ENCODE peak calls at places on chromosomes 11 and 22, in ten cellular contexts. One of them, this sample, is unnamed.

GRCh38 chr11:823441-824291 is 4.1 kb upstream of the CRACR2B start:
- DNase-seq in fibroblast of the conjunctiva: no peak
- DNase-seq in CD4-positive, CD25-positive, alpha-beta regulatory T cell: no peak
- DNase-seq in bronchial epithelial cell: no peak
- DNase-seq in T-cell: no peak
- DNase-seq in AG09309: no peak
- DNase-seq in CD8-positive, alpha-beta T cell: no peak
- DNase-seq in Right ventricle myocardium superior: no peak
- DNase-seq in NCI-H187: peak; percentile 48
- DNase-seq in activated T-helper 1 cell treated with anti-CD3 and anti-CD28 coated beads, Interleukin-2, amount 50 U/mL, for 16 hours: no peak
- DNase-seq in this sample: no peak

GRCh38 chr22:36279219-36279666 is 26.3 kb downstream of the APOL1 start:
- DNase-seq in fibroblast of the conjunctiva: no peak
- DNase-seq in CD4-positive, CD25-positive, alpha-beta regulatory T cell: no peak
- DNase-seq in bronchial epithelial cell: no peak
- DNase-seq in T-cell: no peak
- DNase-seq in AG09309: no peak
- DNase-seq in CD8-positive, alpha-beta T cell: no peak
- DNase-seq in Right ventricle myocardium superior: no peak
- DNase-seq in NCI-H187: no peak
- DNase-seq in activated T-helper 1 cell treated with anti-CD3 and anti-CD28 coated beads, Interleukin-2, amount 50 U/mL, for 16 hours: no peak
- DNase-seq in this sample: no peak

GRCh38 chr11:56333156-56333555 is 12.7 kb upstream of the OR8K1 start:
- DNase-seq in fibroblast of the conjunctiva: no peak
- DNase-seq in CD4-positive, CD25-positive, alpha-beta regulatory T cell: no peak
- DNase-seq in bronchial epithelial cell: no peak
- DNase-seq in T-cell: no peak
- DNase-seq in AG09309: no peak
- DNase-seq in CD8-positive, alpha-beta T cell: no peak
- DNase-seq in Right ventricle myocardium superior: no peak
- DNase-seq in NCI-H187: no peak
- DNase-seq in activated T-helper 1 cell treated with anti-CD3 and anti-CD28 coated beads, Interleukin-2, amount 50 U/mL, for 16 hours: no peak
- DNase-seq in this sample: no peak

GRCh38 chr22:32082331-32082730 is 39.3 kb downstream of the SLC5A1 start:
- DNase-seq in fibroblast of the conjunctiva: no peak
- DNase-seq in CD4-positive, CD25-positive, alpha-beta regulatory T cell: no peak
- DNase-seq in bronchial epithelial cell: no peak
- DNase-seq in T-cell: no peak
- DNase-seq in AG09309: no peak
- DNase-seq in CD8-positive, alpha-beta T cell: no peak
- DNase-seq in Right ventricle myocardium superior: no peak
- DNase-seq in NCI-H187: no peak
- DNase-seq in activated T-helper 1 cell treated with anti-CD3 and anti-CD28 coated beads, Interleukin-2, amount 50 U/mL, for 16 hours: no peak
- DNase-seq in this sample: no peak

GRCh38 chr11:134024420-134025085 is 44.3 kb upstream of the JAM3 start:
- DNase-seq in fibroblast of the conjunctiva: no peak
- DNase-seq in CD4-positive, CD25-positive, alpha-beta regulatory T cell: no peak
- DNase-seq in bronchial epithelial cell: peak; percentile 87
- DNase-seq in T-cell: no peak
- DNase-seq in AG09309: no peak
- DNase-seq in CD8-positive, alpha-beta T cell: no peak
- DNase-seq in Right ventricle myocardium superior: no peak
- DNase-seq in NCI-H187: no peak
- DNase-seq in activated T-helper 1 cell treated with anti-CD3 and anti-CD28 coated beads, Interleukin-2, amount 50 U/mL, for 16 hours: no peak
- DNase-seq in this sample: no peak

GRCh38 chr11:132973686-132974085 is 558.6 kb downstream of the OPCML start:
- DNase-seq in fibroblast of the conjunctiva: no peak
- DNase-seq in CD4-positive, CD25-positive, alpha-beta regulatory T cell: no peak
- DNase-seq in bronchial epithelial cell: no peak
- DNase-seq in T-cell: no peak
- DNase-seq in AG09309: no peak
- DNase-seq in CD8-positive, alpha-beta T cell: no peak
- DNase-seq in Right ventricle myocardium superior: no peak
- DNase-seq in NCI-H187: no peak
- DNase-seq in activated T-helper 1 cell treated with anti-CD3 and anti-CD28 coated beads, Interleukin-2, amount 50 U/mL, for 16 hours: no peak
- DNase-seq in this sample: no peak

GRCh38 chr11:119284344-119285157 is 32.4 kb downstream of the MCAM start:
- DNase-seq in fibroblast of the conjunctiva: peak; percentile 26
- DNase-seq in CD4-positive, CD25-positive, alpha-beta regulatory T cell: no peak
- DNase-seq in bronchial epithelial cell: peak; percentile 58
- DNase-seq in T-cell: no peak
- DNase-seq in AG09309: peak; percentile 5
- DNase-seq in CD8-positive, alpha-beta T cell: no peak
- DNase-seq in Right ventricle myocardium superior: no peak
- DNase-seq in NCI-H187: no peak
- DNase-seq in activated T-helper 1 cell treated with anti-CD3 and anti-CD28 coated beads, Interleukin-2, amount 50 U/mL, for 16 hours: no peak
- DNase-seq in this sample: no peak

GRCh38 chr11:77154381-77155081 is 26.5 kb downstream of the MYO7A start:
- DNase-seq in fibroblast of the conjunctiva: no peak
- DNase-seq in CD4-positive, CD25-positive, alpha-beta regulatory T cell: no peak
- DNase-seq in bronchial epithelial cell: no peak
- DNase-seq in T-cell: no peak
- DNase-seq in AG09309: no peak
- DNase-seq in CD8-positive, alpha-beta T cell: no peak
- DNase-seq in Right ventricle myocardium superior: peak; percentile 79
- DNase-seq in NCI-H187: no peak
- DNase-seq in activated T-helper 1 cell treated with anti-CD3 and anti-CD28 coated beads, Interleukin-2, amount 50 U/mL, for 16 hours: no peak
- DNase-seq in this sample: no peak

GRCh38 chr11:81039916-81040530 is 1599.2 kb upstream of the TENM4 start:
- DNase-seq in fibroblast of the conjunctiva: no peak
- DNase-seq in CD4-positive, CD25-positive, alpha-beta regulatory T cell: no peak
- DNase-seq in bronchial epithelial cell: no peak
- DNase-seq in T-cell: no peak
- DNase-seq in AG09309: no peak
- DNase-seq in CD8-positive, alpha-beta T cell: no peak
- DNase-seq in Right ventricle myocardium superior: no peak
- DNase-seq in NCI-H187: no peak
- DNase-seq in activated T-helper 1 cell treated with anti-CD3 and anti-CD28 coated beads, Interleukin-2, amount 50 U/mL, for 16 hours: no peak
- DNase-seq in this sample: no peak

GRCh38 chr11:73372371-73372993 is 3.7 kb upstream of the RELT start:
- DNase-seq in fibroblast of the conjunctiva: no peak
- DNase-seq in CD4-positive, CD25-positive, alpha-beta regulatory T cell: no peak
- DNase-seq in bronchial epithelial cell: peak; percentile 21
- DNase-seq in T-cell: no peak
- DNase-seq in AG09309: no peak
- DNase-seq in CD8-positive, alpha-beta T cell: no peak
- DNase-seq in Right ventricle myocardium superior: no peak
- DNase-seq in NCI-H187: no peak
- DNase-seq in activated T-helper 1 cell treated with anti-CD3 and anti-CD28 coated beads, Interleukin-2, amount 50 U/mL, for 16 hours: no peak
- DNase-seq in this sample: no peak

GRCh38 chr22:41028841-41029240 is 63.6 kb upstream of the EP300 start:
- DNase-seq in fibroblast of the conjunctiva: peak; percentile 72
- DNase-seq in CD4-positive, CD25-positive, alpha-beta regulatory T cell: no peak
- DNase-seq in bronchial epithelial cell: peak; percentile 86
- DNase-seq in T-cell: no peak
- DNase-seq in AG09309: peak; percentile 87
- DNase-seq in CD8-positive, alpha-beta T cell: no peak
- DNase-seq in Right ventricle myocardium superior: no peak
- DNase-seq in NCI-H187: no peak
- DNase-seq in activated T-helper 1 cell treated with anti-CD3 and anti-CD28 coated beads, Interleukin-2, amount 50 U/mL, for 16 hours: no peak
- DNase-seq in this sample: peak; percentile 85